ENCODE peak calls at places on chromosomes 13 and 19, in six cellular contexts. One of them, this sample, is unnamed.
A peak's percentile ranks its signal among the peaks of the same experiment; 100 is the strongest.

GRCh38 chr19:29708553-29709439 is 6.3 kb downstream of the C19orf12 start:
- DNase-seq in AG04450: no peak
- DNase-seq in tibial artery: no peak
- DNase-seq in astrocyte of the cerebellum: no peak
- DNase-seq in fibroblast of lung: no peak
- DNase-seq in HFFc6: no peak
- DNase-seq in this sample: no peak

GRCh38 chr13:26475176-26476110 is 82.0 kb upstream of the WASF3 start:
- DNase-seq in AG04450: no peak
- DNase-seq in tibial artery: no peak
- DNase-seq in astrocyte of the cerebellum: no peak
- DNase-seq in fibroblast of lung: no peak
- DNase-seq in HFFc6: no peak
- DNase-seq in this sample: no peak

GRCh38 chr13:59464926-59465325 is 698.8 kb downstream of the DIAPH3 start:
- DNase-seq in AG04450: no peak
- DNase-seq in tibial artery: no peak
- DNase-seq in astrocyte of the cerebellum: no peak
- DNase-seq in fibroblast of lung: no peak
- DNase-seq in HFFc6: no peak
- DNase-seq in this sample: no peak

GRCh38 chr13:59532405-59532804 is 631.3 kb downstream of the DIAPH3 start:
- DNase-seq in AG04450: no peak
- DNase-seq in tibial artery: no peak
- DNase-seq in astrocyte of the cerebellum: no peak
- DNase-seq in fibroblast of lung: no peak
- DNase-seq in HFFc6: no peak
- DNase-seq in this sample: no peak

GRCh38 chr19:34360354-34360909 is 4.6 kb upstream of the GPI start:
- DNase-seq in AG04450: no peak
- DNase-seq in tibial artery: no peak
- DNase-seq in astrocyte of the cerebellum: no peak
- DNase-seq in fibroblast of lung: no peak
- DNase-seq in HFFc6: no peak
- DNase-seq in this sample: no peak

GRCh38 chr19:35216833-35217707 is 11.5 kb downstream of the FAM187B start:
- DNase-seq in AG04450: no peak
- DNase-seq in tibial artery: peak; percentile 52
- DNase-seq in astrocyte of the cerebellum: no peak
- DNase-seq in fibroblast of lung: no peak
- DNase-seq in HFFc6: no peak
- DNase-seq in this sample: no peak

GRCh38 chr13:48749699-48750473 is 96.2 kb downstream of the CYSLTR2 start:
- DNase-seq in AG04450: peak; percentile 86
- DNase-seq in tibial artery: peak; percentile 91
- DNase-seq in astrocyte of the cerebellum: peak; percentile 89
- DNase-seq in fibroblast of lung: peak; percentile 99
- DNase-seq in HFFc6: peak; percentile 96
- DNase-seq in this sample: peak; percentile 88

GRCh38 chr19:35309481-35310279 is 17.7 kb downstream of the MAG start:
- DNase-seq in AG04450: no peak
- DNase-seq in tibial artery: no peak
- DNase-seq in astrocyte of the cerebellum: no peak
- DNase-seq in fibroblast of lung: peak; percentile 25
- DNase-seq in HFFc6: no peak
- DNase-seq in this sample: no peak

GRCh38 chr19:13561461-13561860 is 55.2 kb upstream of the CACNA1A start:
- DNase-seq in AG04450: no peak
- DNase-seq in tibial artery: no peak
- DNase-seq in astrocyte of the cerebellum: no peak
- DNase-seq in fibroblast of lung: no peak
- DNase-seq in HFFc6: no peak
- DNase-seq in this sample: no peak

GRCh38 chr19:13112555-13112954 is 4.0 kb downstream of the TRMT1 start:
- DNase-seq in AG04450: no peak
- DNase-seq in tibial artery: no peak
- DNase-seq in astrocyte of the cerebellum: no peak
- DNase-seq in fibroblast of lung: no peak
- DNase-seq in HFFc6: no peak
- DNase-seq in this sample: no peak

GRCh38 chr13:98026457-98026857 is 73.0 kb downstream of the IPO5 start:
- DNase-seq in AG04450: no peak
- DNase-seq in tibial artery: no peak
- DNase-seq in astrocyte of the cerebellum: no peak
- DNase-seq in fibroblast of lung: peak; percentile 64
- DNase-seq in HFFc6: no peak
- DNase-seq in this sample: no peak

GRCh38 chr19:10095948-10096614 is 6.4 kb downstream of the ANGPTL6 start:
- DNase-seq in AG04450: peak; percentile 56
- DNase-seq in tibial artery: peak; percentile 80
- DNase-seq in astrocyte of the cerebellum: peak; percentile 55
- DNase-seq in fibroblast of lung: peak; percentile 89
- DNase-seq in HFFc6: peak; percentile 76
- DNase-seq in this sample: peak; percentile 47

GRCh38 chr13:79307866-79308298 is 98.2 kb downstream of the RBM26 start:
- DNase-seq in AG04450: peak; percentile 11
- DNase-seq in tibial artery: no peak
- DNase-seq in astrocyte of the cerebellum: no peak
- DNase-seq in fibroblast of lung: peak; percentile 26
- DNase-seq in HFFc6: peak; percentile 39
- DNase-seq in this sample: peak; percentile 2

GRCh38 chr19:19446655-19447437 is 41.4 kb downstream of the GATAD2A start:
- DNase-seq in AG04450: no peak
- DNase-seq in tibial artery: no peak
- DNase-seq in astrocyte of the cerebellum: no peak
- DNase-seq in fibroblast of lung: no peak
- DNase-seq in HFFc6: no peak
- DNase-seq in this sample: no peak

GRCh38 chr13:108943842-108944241 is 314.4 kb downstream of the MYO16 start:
- DNase-seq in AG04450: no peak
- DNase-seq in tibial artery: no peak
- DNase-seq in astrocyte of the cerebellum: no peak
- DNase-seq in fibroblast of lung: no peak
- DNase-seq in HFFc6: no peak
- DNase-seq in this sample: no peak

GRCh38 chr13:49997935-49998334 is 1.1 kb downstream of the TRIM13 start:
- DNase-seq in AG04450: no peak
- DNase-seq in tibial artery: no peak
- DNase-seq in astrocyte of the cerebellum: no peak
- DNase-seq in fibroblast of lung: peak; percentile 22
- DNase-seq in HFFc6: no peak
- DNase-seq in this sample: no peak

GRCh38 chr13:27304611-27305010 is 34.0 kb downstream of the RASL11A start:
- DNase-seq in AG04450: no peak
- DNase-seq in tibial artery: no peak
- DNase-seq in astrocyte of the cerebellum: no peak
- DNase-seq in fibroblast of lung: no peak
- DNase-seq in HFFc6: no peak
- DNase-seq in this sample: no peak

GRCh38 chr19:9786342-9786741 is 17.8 kb upstream of the ZNF846 start:
- DNase-seq in AG04450: no peak
- DNase-seq in tibial artery: no peak
- DNase-seq in astrocyte of the cerebellum: no peak
- DNase-seq in fibroblast of lung: no peak
- DNase-seq in HFFc6: no peak
- DNase-seq in this sample: no peak

GRCh38 chr13:42266464-42266863 is 5.5 kb upstream of the AKAP11 start:
- DNase-seq in AG04450: peak; percentile 29
- DNase-seq in tibial artery: no peak
- DNase-seq in astrocyte of the cerebellum: peak; percentile 19
- DNase-seq in fibroblast of lung: peak; percentile 74
- DNase-seq in HFFc6: peak; percentile 6
- DNase-seq in this sample: no peak

GRCh38 chr13:106534844-106535551 is 464 bp downstream of the EFNB2 start:
- DNase-seq in AG04450: no peak
- DNase-seq in tibial artery: peak; percentile 22
- DNase-seq in astrocyte of the cerebellum: no peak
- DNase-seq in fibroblast of lung: peak; percentile 42
- DNase-seq in HFFc6: no peak
- DNase-seq in this sample: no peak

GRCh38 chr13:30463820-30464495 is 1.8 kb downstream of the HMGB1 start:
- DNase-seq in AG04450: no peak
- DNase-seq in tibial artery: peak; percentile 50
- DNase-seq in astrocyte of the cerebellum: no peak
- DNase-seq in fibroblast of lung: peak; percentile 69
- DNase-seq in HFFc6: peak; percentile 48
- DNase-seq in this sample: no peak

GRCh38 chr13:65913173-65913572 is 1317.0 kb downstream of the PCDH9 start:
- DNase-seq in AG04450: peak; percentile 24
- DNase-seq in tibial artery: no peak
- DNase-seq in astrocyte of the cerebellum: peak; percentile 78
- DNase-seq in fibroblast of lung: peak; percentile 88
- DNase-seq in HFFc6: peak; percentile 71
- DNase-seq in this sample: peak; percentile 33

GRCh38 chr19:4067396-4068057 is 828 bp upstream of the ZBTB7A start:
- DNase-seq in AG04450: no peak
- DNase-seq in tibial artery: no peak
- DNase-seq in astrocyte of the cerebellum: no peak
- DNase-seq in fibroblast of lung: no peak
- DNase-seq in HFFc6: no peak
- DNase-seq in this sample: no peak

GRCh38 chr13:48579167-48579918 is 46.5 kb upstream of the RCBTB2 start:
- DNase-seq in AG04450: no peak
- DNase-seq in tibial artery: no peak
- DNase-seq in astrocyte of the cerebellum: no peak
- DNase-seq in fibroblast of lung: no peak
- DNase-seq in HFFc6: no peak
- DNase-seq in this sample: no peak

DNA sequence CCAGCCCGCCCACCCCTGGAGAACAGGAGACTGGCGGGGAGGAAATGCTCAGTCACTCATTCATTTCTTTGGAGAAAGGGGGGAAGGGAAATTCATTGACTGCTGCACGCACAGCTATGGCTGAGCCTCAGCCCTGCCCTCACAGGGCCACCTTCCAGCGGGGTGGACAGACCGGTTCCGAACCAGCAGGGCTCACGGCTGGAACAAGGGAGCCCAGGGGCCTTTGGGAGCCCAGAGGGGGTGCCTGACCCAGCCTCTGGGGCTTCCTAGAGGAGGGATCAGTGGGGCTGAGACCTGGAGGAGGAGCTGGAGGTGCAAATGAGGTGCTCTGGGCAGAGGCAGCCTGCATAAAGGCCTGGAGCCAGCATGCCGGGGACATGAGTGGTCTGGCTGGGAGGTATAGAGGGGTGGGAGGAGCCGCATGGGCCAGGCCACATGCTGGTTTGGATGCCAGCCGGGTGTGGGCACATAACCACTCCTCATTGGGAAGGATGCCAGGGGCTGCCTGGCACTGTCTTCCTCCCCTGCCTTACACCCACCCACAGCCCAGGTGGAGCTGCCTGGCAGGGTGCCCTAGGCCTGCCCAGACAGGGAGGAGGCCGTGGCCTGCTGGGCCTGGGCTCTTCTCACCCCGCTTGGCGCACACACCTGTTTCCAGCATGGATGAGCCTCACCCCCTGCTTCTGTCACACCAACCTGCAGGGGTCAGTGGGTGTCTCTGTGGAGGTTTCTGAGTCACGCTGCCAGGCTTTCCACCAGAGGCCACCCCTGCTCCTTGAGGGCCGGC is 26.9 kb downstream of the PPP5C start:
- DNase-seq in AG04450: no peak
- DNase-seq in tibial artery: no peak
- DNase-seq in astrocyte of the cerebellum: no peak
- DNase-seq in fibroblast of lung: no peak
- DNase-seq in HFFc6: peak; percentile 56
- DNase-seq in this sample: no peak
- TF ChIP-seq CTCF in AG04450: no peak
- TF ChIP-seq CTCF in tibial artery: no peak
- TF ChIP-seq CTCF in astrocyte of the cerebellum: no peak
- TF ChIP-seq CTCF in fibroblast of lung: no peak
- TF ChIP-seq CTCF in HFFc6: peak; percentile 32
- TF ChIP-seq CTCF in this sample: no peak

DNA sequence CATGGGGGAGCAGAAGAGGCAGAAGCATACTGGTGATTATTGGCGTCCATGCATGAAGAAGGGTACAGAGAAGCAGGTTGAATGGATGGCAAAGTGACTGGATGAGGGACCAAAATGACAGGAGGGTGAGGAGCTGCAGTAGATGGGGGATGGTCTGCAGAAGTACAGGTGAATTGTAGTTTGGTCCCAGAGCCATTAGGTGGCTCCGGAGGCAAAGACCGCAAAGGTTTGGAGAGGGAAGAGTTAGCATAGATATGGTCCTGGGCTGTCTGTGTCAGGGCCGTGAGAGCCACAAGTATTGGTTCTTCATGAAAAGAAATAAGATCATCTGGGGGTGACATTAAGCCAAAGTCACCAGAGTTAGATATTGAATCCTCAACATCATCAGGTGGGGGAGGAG is 59.0 kb upstream of the ZNF726 start:
- DNase-seq in AG04450: no peak
- DNase-seq in tibial artery: no peak
- DNase-seq in astrocyte of the cerebellum: no peak
- DNase-seq in fibroblast of lung: no peak
- DNase-seq in HFFc6: no peak
- DNase-seq in this sample: no peak
- TF ChIP-seq CTCF in AG04450: no peak
- TF ChIP-seq CTCF in tibial artery: no peak
- TF ChIP-seq CTCF in astrocyte of the cerebellum: no peak
- TF ChIP-seq CTCF in fibroblast of lung: no peak
- TF ChIP-seq CTCF in HFFc6: no peak
- TF ChIP-seq CTCF in this sample: no peak

GRCh38 chr13:100986571-100986970 is 312.0 kb upstream of the TMTC4 start:
- DNase-seq in AG04450: no peak
- DNase-seq in tibial artery: no peak
- DNase-seq in astrocyte of the cerebellum: no peak
- DNase-seq in fibroblast of lung: no peak
- DNase-seq in HFFc6: no peak
- DNase-seq in this sample: no peak

GRCh38 chr13:100983111-100983510 is 308.5 kb upstream of the TMTC4 start:
- DNase-seq in AG04450: no peak
- DNase-seq in tibial artery: no peak
- DNase-seq in astrocyte of the cerebellum: peak; percentile 83
- DNase-seq in fibroblast of lung: no peak
- DNase-seq in HFFc6: no peak
- DNase-seq in this sample: no peak

GRCh38 chr13:100984349-100984748 is 309.8 kb upstream of the TMTC4 start:
- DNase-seq in AG04450: no peak
- DNase-seq in tibial artery: no peak
- DNase-seq in astrocyte of the cerebellum: no peak
- DNase-seq in fibroblast of lung: no peak
- DNase-seq in HFFc6: no peak
- DNase-seq in this sample: no peak

GRCh38 chr13:100989424-100989823 is 314.8 kb upstream of the TMTC4 start:
- DNase-seq in AG04450: no peak
- DNase-seq in tibial artery: no peak
- DNase-seq in astrocyte of the cerebellum: no peak
- DNase-seq in fibroblast of lung: no peak
- DNase-seq in HFFc6: no peak
- DNase-seq in this sample: no peak

GRCh38 chr13:100987993-100988392 is 313.4 kb upstream of the TMTC4 start:
- DNase-seq in AG04450: peak; percentile 16
- DNase-seq in tibial artery: no peak
- DNase-seq in astrocyte of the cerebellum: no peak
- DNase-seq in fibroblast of lung: no peak
- DNase-seq in HFFc6: no peak
- DNase-seq in this sample: no peak
- TF ChIP-seq CTCF in AG04450: peak; percentile 55
- TF ChIP-seq CTCF in tibial artery: no peak
- TF ChIP-seq CTCF in astrocyte of the cerebellum: peak; percentile 68
- TF ChIP-seq CTCF in fibroblast of lung: no peak
- TF ChIP-seq CTCF in HFFc6: peak; percentile 24
- TF ChIP-seq CTCF in this sample: no peak

GRCh38 chr19:48807590-48808308 is 3.1 kb downstream of the BCAT2 start:
- DNase-seq in AG04450: no peak
- DNase-seq in tibial artery: no peak
- DNase-seq in astrocyte of the cerebellum: no peak
- DNase-seq in fibroblast of lung: no peak
- DNase-seq in HFFc6: no peak
- DNase-seq in this sample: no peak
- TF ChIP-seq CTCF in AG04450: no peak
- TF ChIP-seq CTCF in tibial artery: no peak
- TF ChIP-seq CTCF in astrocyte of the cerebellum: no peak
- TF ChIP-seq CTCF in fibroblast of lung: peak; percentile 18
- TF ChIP-seq CTCF in HFFc6: peak; percentile 6
- TF ChIP-seq CTCF in this sample: no peak

This sample was measured in HFF-Myc.